ENCODE peak calls at places on chromosome 18, in nine cellular contexts. One of them, this sample, is unnamed.

GRCh38 chr18:42925036-42925435 is 190.4 kb downstream of the RIT2 start:
- DNase-seq in astrocyte of the spinal cord: no peak
- DNase-seq in GM13977: no peak
- DNase-seq in brain microvascular endothelial cell: no peak
- DNase-seq in pancreas: no peak
- DNase-seq in cardiac fibroblast: peak; percentile 48
- DNase-seq in nephron progenitor cell: no peak
- DNase-seq in foreskin keratinocyte: no peak
- DNase-seq in endothelial cell: no peak
- DNase-seq in this sample: no peak

GRCh38 chr18:13377496-13377895 is 158.9 kb downstream of the LDLRAD4 start:
- DNase-seq in astrocyte of the spinal cord: no peak
- DNase-seq in GM13977: no peak
- DNase-seq in brain microvascular endothelial cell: peak; percentile 4
- DNase-seq in pancreas: no peak
- DNase-seq in cardiac fibroblast: peak; percentile 8
- DNase-seq in nephron progenitor cell: no peak
- DNase-seq in foreskin keratinocyte: no peak
- DNase-seq in endothelial cell: no peak
- DNase-seq in this sample: no peak

GRCh38 chr18:39380186-39380714 is 1814.7 kb upstream of the CELF4 start:
- DNase-seq in astrocyte of the spinal cord: no peak
- DNase-seq in GM13977: no peak
- DNase-seq in brain microvascular endothelial cell: no peak
- DNase-seq in pancreas: no peak
- DNase-seq in cardiac fibroblast: no peak
- DNase-seq in nephron progenitor cell: no peak
- DNase-seq in foreskin keratinocyte: peak; percentile 56
- DNase-seq in endothelial cell: no peak
- DNase-seq in this sample: no peak

GRCh38 chr18:27198036-27198435 is 12.9 kb upstream of the CHST9 start:
- DNase-seq in astrocyte of the spinal cord: no peak
- DNase-seq in GM13977: no peak
- DNase-seq in brain microvascular endothelial cell: no peak
- DNase-seq in pancreas: no peak
- DNase-seq in cardiac fibroblast: no peak
- DNase-seq in nephron progenitor cell: no peak
- DNase-seq in foreskin keratinocyte: no peak
- DNase-seq in endothelial cell: no peak
- DNase-seq in this sample: peak; percentile 60

GRCh38 chr18:23872701-23873550 is 141.6 kb upstream of the TTC39C start:
- DNase-seq in astrocyte of the spinal cord: no peak
- DNase-seq in GM13977: no peak
- DNase-seq in brain microvascular endothelial cell: no peak
- DNase-seq in pancreas: peak; percentile 26
- DNase-seq in cardiac fibroblast: no peak
- DNase-seq in nephron progenitor cell: no peak
- DNase-seq in foreskin keratinocyte: peak; percentile 99
- DNase-seq in endothelial cell: no peak
- DNase-seq in this sample: no peak

GRCh38 chr18:57864615-57865121 is 61.6 kb upstream of the ATP8B1 start:
- DNase-seq in astrocyte of the spinal cord: no peak
- DNase-seq in GM13977: no peak
- DNase-seq in brain microvascular endothelial cell: no peak
- DNase-seq in pancreas: no peak
- DNase-seq in cardiac fibroblast: no peak
- DNase-seq in nephron progenitor cell: no peak
- DNase-seq in foreskin keratinocyte: peak; percentile 64
- DNase-seq in endothelial cell: no peak
- DNase-seq in this sample: no peak

GRCh38 chr18:14905350-14905749 is 157.4 kb downstream of the ANKRD30B start:
- DNase-seq in astrocyte of the spinal cord: no peak
- DNase-seq in GM13977: no peak
- DNase-seq in brain microvascular endothelial cell: no peak
- DNase-seq in pancreas: no peak
- DNase-seq in cardiac fibroblast: no peak
- DNase-seq in nephron progenitor cell: no peak
- DNase-seq in foreskin keratinocyte: no peak
- DNase-seq in endothelial cell: no peak
- DNase-seq in this sample: no peak

GRCh38 chr18:13280066-13280795 is 61.7 kb downstream of the LDLRAD4 start:
- DNase-seq in astrocyte of the spinal cord: no peak
- DNase-seq in GM13977: no peak
- DNase-seq in brain microvascular endothelial cell: no peak
- DNase-seq in pancreas: no peak
- DNase-seq in cardiac fibroblast: no peak
- DNase-seq in nephron progenitor cell: peak; percentile 50
- DNase-seq in foreskin keratinocyte: no peak
- DNase-seq in endothelial cell: peak; percentile 19
- DNase-seq in this sample: no peak

GRCh38 chr18:49368161-49368875 is 92.1 kb downstream of the DYM start:
- DNase-seq in astrocyte of the spinal cord: no peak
- DNase-seq in GM13977: no peak
- DNase-seq in brain microvascular endothelial cell: no peak
- DNase-seq in pancreas: peak; percentile 76
- DNase-seq in cardiac fibroblast: no peak
- DNase-seq in nephron progenitor cell: no peak
- DNase-seq in foreskin keratinocyte: no peak
- DNase-seq in endothelial cell: no peak
- DNase-seq in this sample: no peak

GRCh38 chr18:58044370-58045264 is 591 bp downstream of the NEDD4L start:
- DNase-seq in astrocyte of the spinal cord: peak; percentile 8
- DNase-seq in GM13977: peak; percentile 58
- DNase-seq in brain microvascular endothelial cell: no peak
- DNase-seq in pancreas: peak; percentile 62
- DNase-seq in cardiac fibroblast: peak; percentile 34
- DNase-seq in nephron progenitor cell: peak; percentile 65
- DNase-seq in foreskin keratinocyte: peak; percentile 50
- DNase-seq in endothelial cell: peak; percentile 57
- DNase-seq in this sample: peak; percentile 32

GRCh38 chr18:4360221-4360715 is 94.8 kb downstream of the DLGAP1 start:
- DNase-seq in astrocyte of the spinal cord: no peak
- DNase-seq in GM13977: no peak
- DNase-seq in brain microvascular endothelial cell: no peak
- DNase-seq in pancreas: no peak
- DNase-seq in cardiac fibroblast: no peak
- DNase-seq in nephron progenitor cell: no peak
- DNase-seq in foreskin keratinocyte: no peak
- DNase-seq in endothelial cell: no peak
- DNase-seq in this sample: no peak

GRCh38 chr18:50231621-50232020 is 34.7 kb downstream of the CFAP53 start:
- DNase-seq in astrocyte of the spinal cord: no peak
- DNase-seq in GM13977: no peak
- DNase-seq in brain microvascular endothelial cell: no peak
- DNase-seq in pancreas: no peak
- DNase-seq in cardiac fibroblast: peak; percentile 7
- DNase-seq in nephron progenitor cell: no peak
- DNase-seq in foreskin keratinocyte: peak; percentile 77
- DNase-seq in endothelial cell: no peak
- DNase-seq in this sample: no peak

DNA sequence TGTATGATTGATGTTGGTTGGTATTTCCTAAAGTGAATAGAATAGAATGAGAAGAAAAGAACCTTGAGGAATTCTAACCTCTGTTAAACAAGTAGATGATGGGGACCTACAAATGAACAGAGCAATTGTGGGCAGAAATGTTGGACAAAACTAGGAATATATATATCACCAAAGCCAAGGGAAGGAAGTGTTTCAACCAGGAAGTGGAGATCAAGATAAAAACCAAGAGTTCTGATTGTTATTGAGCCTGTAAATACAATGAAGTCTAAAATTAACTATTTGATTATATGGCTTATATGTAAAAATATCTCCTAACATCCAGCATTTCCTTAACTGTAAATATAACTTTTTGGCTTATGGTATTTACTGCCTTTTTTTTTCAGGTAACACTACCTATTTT is 730.0 kb downstream of the SOCS6 start:
- DNase-seq in astrocyte of the spinal cord: no peak
- DNase-seq in GM13977: no peak
- DNase-seq in brain microvascular endothelial cell: no peak
- DNase-seq in pancreas: no peak
- DNase-seq in cardiac fibroblast: no peak
- DNase-seq in nephron progenitor cell: no peak
- DNase-seq in foreskin keratinocyte: no peak
- DNase-seq in endothelial cell: no peak
- DNase-seq in this sample: no peak
- TF ChIP-seq CTCF in astrocyte of the spinal cord: no peak
- TF ChIP-seq CTCF in GM13977: no peak
- TF ChIP-seq CTCF in brain microvascular endothelial cell: no peak
- TF ChIP-seq CTCF in pancreas: no peak
- TF ChIP-seq CTCF in cardiac fibroblast: no peak
- TF ChIP-seq CTCF in nephron progenitor cell: no peak
- TF ChIP-seq CTCF in foreskin keratinocyte: no peak
- TF ChIP-seq CTCF in endothelial cell: no peak
- TF ChIP-seq CTCF in this sample: no peak

GRCh38 chr18:36298113-36298701 is 694 bp downstream of the FHOD3 start:
- DNase-seq in astrocyte of the spinal cord: no peak
- DNase-seq in GM13977: peak; percentile 56
- DNase-seq in brain microvascular endothelial cell: no peak
- DNase-seq in pancreas: no peak
- DNase-seq in cardiac fibroblast: no peak
- DNase-seq in nephron progenitor cell: peak; percentile 65
- DNase-seq in foreskin keratinocyte: no peak
- DNase-seq in endothelial cell: peak; percentile 16
- DNase-seq in this sample: no peak

GRCh38 chr18:36295214-36295613 is 2.3 kb upstream of the FHOD3 start:
- DNase-seq in astrocyte of the spinal cord: no peak
- DNase-seq in GM13977: no peak
- DNase-seq in brain microvascular endothelial cell: no peak
- DNase-seq in pancreas: no peak
- DNase-seq in cardiac fibroblast: no peak
- DNase-seq in nephron progenitor cell: no peak
- DNase-seq in foreskin keratinocyte: no peak
- DNase-seq in endothelial cell: no peak
- DNase-seq in this sample: no peak

GRCh38 chr18:36297419-36298112 is at the start of gene FHOD3:
- DNase-seq in astrocyte of the spinal cord: peak; percentile 70
- DNase-seq in GM13977: peak; percentile 92
- DNase-seq in brain microvascular endothelial cell: no peak
- DNase-seq in pancreas: peak; percentile 73
- DNase-seq in cardiac fibroblast: peak; percentile 55
- DNase-seq in nephron progenitor cell: peak; percentile 87
- DNase-seq in foreskin keratinocyte: no peak
- DNase-seq in endothelial cell: peak; percentile 65
- DNase-seq in this sample: peak; percentile 44

GRCh38 chr18:36295880-36296301 is 1.6 kb upstream of the FHOD3 start:
- DNase-seq in astrocyte of the spinal cord: no peak
- DNase-seq in GM13977: no peak
- DNase-seq in brain microvascular endothelial cell: no peak
- DNase-seq in pancreas: no peak
- DNase-seq in cardiac fibroblast: no peak
- DNase-seq in nephron progenitor cell: no peak
- DNase-seq in foreskin keratinocyte: no peak
- DNase-seq in endothelial cell: no peak
- DNase-seq in this sample: no peak

DNA sequence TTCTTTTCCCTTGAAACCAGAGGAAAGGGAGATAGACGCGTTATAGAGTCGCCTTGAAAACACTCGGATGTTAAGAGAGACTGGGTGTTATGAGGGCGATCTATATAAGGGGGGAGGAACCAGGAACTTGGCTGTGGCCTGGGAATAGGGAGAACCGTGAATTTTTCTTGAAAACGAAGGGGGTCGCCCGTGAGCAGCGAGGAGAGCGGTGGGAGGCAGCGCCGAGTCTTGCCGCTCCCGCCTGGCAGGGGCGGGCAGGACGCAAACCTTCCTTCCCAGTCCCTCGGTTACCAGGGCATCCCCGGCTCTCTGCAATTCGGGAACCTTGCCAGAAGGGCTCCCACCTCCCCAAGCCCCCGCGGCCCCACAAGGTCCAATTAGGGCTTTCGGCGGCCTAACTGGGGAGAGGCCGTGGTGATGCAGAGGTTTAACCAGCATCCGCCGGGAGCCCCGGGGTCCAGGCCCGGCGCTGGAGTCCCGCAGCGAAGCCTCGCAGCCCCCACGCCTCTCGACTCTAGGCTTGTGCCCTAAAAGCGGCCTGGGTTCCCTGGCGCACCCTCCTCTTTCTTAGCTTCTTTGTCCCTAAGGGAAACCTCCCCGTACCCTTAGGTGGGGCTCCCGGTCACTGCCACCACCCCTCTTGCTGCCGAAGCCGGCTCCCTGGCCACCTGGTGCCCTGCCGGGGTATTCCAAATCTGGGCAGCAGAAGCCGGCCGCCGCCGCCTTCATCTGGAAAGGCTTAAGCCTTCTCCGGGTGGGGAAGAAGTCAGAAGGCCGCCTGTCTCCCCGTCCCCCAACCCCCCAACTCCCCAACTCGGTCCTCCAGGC is 708 bp upstream of the FHOD3 start:
- DNase-seq in astrocyte of the spinal cord: peak; percentile 83
- DNase-seq in GM13977: peak; percentile 49
- DNase-seq in brain microvascular endothelial cell: peak; percentile 64
- DNase-seq in pancreas: peak; percentile 74
- DNase-seq in cardiac fibroblast: peak; percentile 83
- DNase-seq in nephron progenitor cell: peak; percentile 82
- DNase-seq in foreskin keratinocyte: peak; percentile 56
- DNase-seq in endothelial cell: peak; percentile 82
- DNase-seq in this sample: peak; percentile 49
- TF ChIP-seq CTCF in astrocyte of the spinal cord: peak; percentile 65
- TF ChIP-seq CTCF in GM13977: peak; percentile 43
- TF ChIP-seq CTCF in brain microvascular endothelial cell: peak; percentile 76
- TF ChIP-seq CTCF in pancreas: no peak
- TF ChIP-seq CTCF in cardiac fibroblast: peak; percentile 56
- TF ChIP-seq CTCF in nephron progenitor cell: peak; percentile 50
- TF ChIP-seq CTCF in foreskin keratinocyte: peak; percentile 72
- TF ChIP-seq CTCF in endothelial cell: peak; percentile 32
- TF ChIP-seq CTCF in this sample: peak; percentile 32

GRCh38 chr18:11387880-11388279 is 221.5 kb upstream of the SLC35G4 start:
- DNase-seq in astrocyte of the spinal cord: no peak
- DNase-seq in GM13977: peak; percentile 55
- DNase-seq in brain microvascular endothelial cell: peak; percentile 77
- DNase-seq in pancreas: peak; percentile 34
- DNase-seq in cardiac fibroblast: peak; percentile 70
- DNase-seq in nephron progenitor cell: no peak
- DNase-seq in foreskin keratinocyte: peak; percentile 2
- DNase-seq in endothelial cell: no peak
- DNase-seq in this sample: peak; percentile 61
- TF ChIP-seq CTCF in astrocyte of the spinal cord: peak; percentile 33
- TF ChIP-seq CTCF in GM13977: peak; percentile 47
- TF ChIP-seq CTCF in brain microvascular endothelial cell: peak; percentile 72
- TF ChIP-seq CTCF in pancreas: peak; percentile 26
- TF ChIP-seq CTCF in cardiac fibroblast: peak; percentile 53
- TF ChIP-seq CTCF in nephron progenitor cell: no peak
- TF ChIP-seq CTCF in foreskin keratinocyte: no peak
- TF ChIP-seq CTCF in endothelial cell: no peak
- TF ChIP-seq CTCF in this sample: peak; percentile 60

DNA sequence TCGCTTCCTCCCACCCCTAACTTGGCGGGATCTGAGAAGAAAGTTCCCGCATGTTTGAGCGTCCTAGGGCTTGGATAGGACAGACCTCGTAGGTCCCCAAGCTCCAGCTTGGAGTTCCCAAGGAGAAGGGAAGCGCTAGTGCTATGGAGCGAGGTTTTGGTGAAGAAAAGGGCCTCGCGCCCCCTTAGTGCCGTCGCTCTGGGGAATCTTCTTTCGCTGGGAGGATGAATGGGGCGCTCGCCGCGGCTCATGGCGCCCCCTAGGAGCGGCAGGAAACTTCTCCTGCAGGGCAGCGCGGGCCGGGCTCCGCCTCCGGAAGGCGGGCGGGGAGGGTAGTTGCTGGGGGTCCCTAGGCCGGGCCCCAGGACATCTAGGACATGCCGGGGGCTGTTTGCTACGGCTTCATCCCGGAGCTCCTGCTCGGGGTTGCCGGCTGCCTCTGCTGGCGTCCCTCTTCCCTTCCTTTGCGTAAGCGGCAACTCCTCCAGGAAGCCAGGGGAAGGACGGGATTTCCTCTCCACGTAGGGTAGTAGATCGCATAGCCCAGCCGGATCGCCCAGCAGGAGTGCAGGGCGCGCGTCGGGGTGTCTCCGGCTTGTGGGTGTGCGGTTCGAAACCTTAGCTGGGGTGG is 11.9 kb upstream of the SKOR2 start:
- DNase-seq in astrocyte of the spinal cord: no peak
- DNase-seq in GM13977: no peak
- DNase-seq in brain microvascular endothelial cell: no peak
- DNase-seq in pancreas: no peak
- DNase-seq in cardiac fibroblast: peak; percentile 19
- DNase-seq in nephron progenitor cell: peak; percentile 60
- DNase-seq in foreskin keratinocyte: no peak
- DNase-seq in endothelial cell: peak; percentile 63
- DNase-seq in this sample: no peak
- TF ChIP-seq CTCF in astrocyte of the spinal cord: peak; percentile 41
- TF ChIP-seq CTCF in GM13977: no peak
- TF ChIP-seq CTCF in brain microvascular endothelial cell: peak; percentile 22
- TF ChIP-seq CTCF in pancreas: no peak
- TF ChIP-seq CTCF in cardiac fibroblast: peak; percentile 30
- TF ChIP-seq CTCF in nephron progenitor cell: peak; percentile 54
- TF ChIP-seq CTCF in foreskin keratinocyte: peak; percentile 20
- TF ChIP-seq CTCF in endothelial cell: peak; percentile 27
- TF ChIP-seq CTCF in this sample: no peak